ENCODE peak calls at places on chromosomes 3 and 15, in four cellular contexts. F is GM23338, O is HCT116, G is right lobe of liver. M is an unnamed sample. For H3K4me1, the result is how much of the 10 kb centered on the place peaks cover.

GRCh38 chr3:179430277-179430870 is 20.9 kb downstream of the GNB4 start:
- DNase-seq in F (no peak), O (no peak), G (no peak), M (no peak)

GRCh38 chr15:78605680-78606079 is 15.1 kb downstream of the CHRNA3 start:
- DNase-seq in F (no peak), O (no peak), G (no peak), M (no peak)

GRCh38 chr15:43526261-43526930 is 9.0 kb downstream of the MAP1A start:
- DNase-seq in F (no peak), O (no peak), G (no peak), M (peak)

GRCh38 chr3:179037361-179037760 is 34.2 kb downstream of the ZMAT3 start:
- DNase-seq in F (no peak), O (no peak), G (no peak), M (peak)

GRCh38 chr3:126392246-126392645 is 2.5 kb upstream of the CFAP100 start:
- DNase-seq in F (no peak), O (no peak), G (peak), M (no peak)

GRCh38 chr15:93049233-93049632 is 39.8 kb downstream of the RGMA start:
- DNase-seq in F (no peak), O (no peak), G (no peak), M (no peak)

GRCh38 chr15:36831915-36832310 is 252.5 kb downstream of the CDIN1 start:
- DNase-seq in F (no peak), O (no peak), G (no peak), M (no peak)

GRCh38 chr3:72523409-72524172 is 324.7 kb downstream of the SHQ1 start:
- DNase-seq in F (no peak), O (no peak), G (no peak), M (no peak)

GRCh38 chr3:47663630-47664240 is 85.1 kb upstream of the CSPG5 start:
- DNase-seq in F (peak), O (no peak), G (no peak), M (no peak)

GRCh38 chr3:171149717-171150116 is 123.2 kb upstream of the SLC2A2 start:
- DNase-seq in F (no peak), O (no peak), G (no peak), M (no peak)

GRCh38 chr3:141240290-141241247 is 8.9 kb downstream of the PXYLP1 start:
- DNase-seq in F (no peak), O (no peak), G (no peak), M (no peak)

GRCh38 chr3:43855674-43856299 is 165.0 kb downstream of the ABHD5 start:
- DNase-seq in F (peak), O (peak), G (peak), M (no peak)

GRCh38 chr15:92079047-92079446 is 225.5 kb downstream of the SLCO3A1 start:
- DNase-seq in F (peak), O (peak), G (no peak), M (no peak)

GRCh38 chr15:96153938-96154337 is 176.6 kb upstream of the NR2F2 start:
- DNase-seq in F (no peak), O (no peak), G (no peak), M (no peak)

GRCh38 chr3:55191911-55192787 is 264.3 kb upstream of the LRTM1 start:
- DNase-seq in F (no peak), O (no peak), G (no peak), M (no peak)

GRCh38 chr15:36400936-36401585 is 178.4 kb upstream of the CDIN1 start:
- DNase-seq in F (no peak), O (no peak), G (no peak), M (no peak)

GRCh38 chr3:30253832-30254231 is 352.6 kb upstream of the TGFBR2 start:
- DNase-seq in F (no peak), O (no peak), G (no peak), M (no peak)

GRCh38 chr15:25839638-25840156 is 23.4 kb downstream of the ATP10A start:
- DNase-seq in F (no peak), O (no peak), G (no peak), M (no peak)

GRCh38 chr3:183699238-183699947 is 1.8 kb downstream of the YEATS2 start:
- DNase-seq in F (peak), O (no peak), G (no peak), M (no peak)

GRCh38 chr3:120854908-120855526 is 53.0 kb upstream of the STXBP5L start:
- DNase-seq in F (no peak), O (no peak), G (no peak), M (no peak)

GRCh38 chr15:60070838-60071493 is 66.9 kb downstream of the FOXB1 start:
- DNase-seq in F (no peak), O (no peak), G (no peak), M (no peak)
- H3K27ac ChIP-seq in F (no peak), O (no peak), G (no peak), M (peak)

DNA sequence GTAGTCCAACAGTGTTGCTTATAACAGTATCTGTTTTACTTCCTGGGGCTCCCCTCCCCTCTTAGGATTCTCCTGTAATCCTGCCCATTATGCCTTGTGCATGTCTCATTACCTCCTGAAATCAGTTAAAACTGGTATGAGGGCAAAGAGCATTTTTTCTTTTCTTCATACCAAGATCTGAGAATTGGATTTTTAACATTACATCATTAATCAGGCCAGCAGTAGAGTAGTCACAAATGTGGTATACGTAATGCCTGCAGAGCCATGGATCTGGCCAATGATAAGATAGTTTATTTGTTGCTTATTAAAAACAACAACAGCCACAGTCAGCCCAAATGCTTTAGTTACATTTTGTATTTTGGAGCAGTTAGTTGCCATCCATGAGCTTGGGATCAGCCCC is 23.2 kb downstream of the ARID3B start:
- DNase-seq in F (no peak), O (no peak), G (no peak), M (no peak)
- H3K4me1 ChIP-seq in F (under half), O (under half), G (under half), M (under half)

DNA sequence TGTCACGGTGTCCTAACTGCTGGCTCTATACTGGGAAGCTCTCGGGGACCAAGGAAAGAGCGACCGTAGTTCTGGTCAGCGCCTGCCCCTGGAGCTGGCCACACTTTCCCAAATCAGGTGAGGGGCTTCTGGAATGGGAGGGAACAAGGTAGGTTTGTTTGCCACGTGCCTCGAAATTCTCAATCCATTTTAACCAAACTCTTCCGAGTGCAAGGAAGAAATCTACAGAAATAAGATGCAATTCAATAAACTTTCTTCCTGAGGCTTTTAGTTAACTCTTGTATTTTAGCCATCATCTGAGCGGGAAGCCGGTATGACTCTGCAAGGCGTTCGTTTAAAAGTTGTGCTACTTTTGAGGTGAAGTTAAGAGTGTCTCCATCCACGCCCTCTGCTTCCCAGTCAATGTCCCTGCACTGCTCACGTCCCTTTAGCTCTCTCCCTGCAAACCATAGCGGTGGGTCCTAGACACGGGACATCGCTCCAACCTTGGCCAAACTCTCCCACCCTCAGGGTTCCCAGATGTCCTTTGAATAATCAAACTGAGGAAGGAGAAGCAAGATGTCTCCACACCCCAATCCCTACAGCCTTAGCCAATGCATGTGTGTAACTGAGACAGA is 595 bp downstream of the AGTR1 start:
- DNase-seq in F (peak), O (no peak), G (no peak), M (no peak)
- H3K4me3 ChIP-seq in F (peak), O (no peak), G (peak), M (peak)

DNA sequence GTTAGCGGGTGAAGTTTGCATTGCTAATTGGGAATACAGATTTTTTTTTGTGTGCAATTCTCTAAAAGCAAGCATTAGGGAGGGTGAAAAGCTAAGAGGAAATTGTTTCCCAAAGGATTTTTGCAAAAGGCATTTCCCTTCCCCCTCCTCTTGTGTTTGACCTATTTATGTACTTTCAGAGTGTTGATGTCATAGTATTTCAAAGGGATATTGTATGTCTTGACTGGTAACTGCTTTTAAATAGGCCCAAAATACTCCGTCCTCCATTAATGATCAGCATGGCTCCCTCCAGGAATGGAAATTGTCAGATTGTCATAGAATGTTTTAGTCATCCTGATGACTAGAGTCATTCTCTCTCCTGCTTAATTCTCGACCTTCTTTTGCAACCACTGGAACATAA is 32.4 kb downstream of the TRIM71 start:
- DNase-seq in F (no peak), O (no peak), G (no peak), M (no peak)
- H3K27ac ChIP-seq in F (peak), O (no peak), G (no peak), M (no peak)

DNA sequence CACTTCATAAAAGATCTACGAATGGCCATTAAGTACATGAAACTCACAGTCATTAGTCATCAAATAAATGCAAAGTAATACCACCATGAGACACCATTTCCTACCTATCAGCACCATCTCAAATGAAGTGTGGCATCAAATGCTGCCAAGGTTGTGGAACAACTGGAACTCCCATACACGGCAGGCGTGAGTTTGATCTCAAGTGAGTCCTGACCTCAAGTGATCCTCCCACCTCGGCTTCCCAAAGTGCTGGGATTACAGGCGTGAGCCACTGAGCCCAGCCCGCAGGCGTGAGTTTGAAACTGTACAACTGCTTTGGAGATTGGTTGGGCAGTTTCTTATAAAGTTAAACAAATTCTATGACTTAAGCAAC is 28.8 kb upstream of the HDAC11 start:
- DNase-seq in F (no peak), O (no peak), G (no peak), M (no peak)
- H3K4me1 ChIP-seq in F (under half), O (under half), G (under half), M (under half)